ENCODE peak calls at places on chromosomes 4 and X, in ten cellular contexts. One of them, this sample, is unnamed.

GRCh38 chr4:8507251-8507570 is 66.6 kb downstream of the TRMT44 start:
- DNase-seq in stimulated activated CD4-positive, alpha-beta T cell treated with anti-CD3 and anti-CD28 coated beads, Interleukin-2, amount 100 ng/mL, for 48 hours: no peak
- DNase-seq in uterus: peak
- DNase-seq in hippocampal formation: no peak
- DNase-seq in stromal cell of bone marrow: no peak
- DNase-seq in fibroblast of mammary gland: peak
- DNase-seq in dorsolateral prefrontal cortex: peak
- DNase-seq in naive B cell: no peak
- DNase-seq in lung microvascular endothelial cell: no peak
- DNase-seq in stimulated activated naive CD4-positive, alpha-beta T cell: no peak
- DNase-seq in this sample: no peak

GRCh38 chr4:176052744-176053143 is 12.9 kb upstream of the WDR17 start:
- DNase-seq in fibroblast of mammary gland: no peak
- DNase-seq in lung microvascular endothelial cell: no peak
- DNase-seq in stromal cell of bone marrow: no peak
- DNase-seq in hippocampal formation: no peak
- DNase-seq in stimulated activated naive CD4-positive, alpha-beta T cell: no peak
- DNase-seq in dorsolateral prefrontal cortex: no peak
- DNase-seq in naive B cell: peak
- DNase-seq in stimulated activated CD4-positive, alpha-beta T cell treated with anti-CD3 and anti-CD28 coated beads, Interleukin-2, amount 100 ng/mL, for 48 hours: no peak
- DNase-seq in uterus: no peak
- DNase-seq in this sample: no peak

GRCh38 chr4:94642561-94642866 is 115.2 kb upstream of the BMPR1B start:
- DNase-seq in uterus: no peak
- DNase-seq in fibroblast of mammary gland: peak
- DNase-seq in naive B cell: no peak
- DNase-seq in lung microvascular endothelial cell: no peak
- DNase-seq in stimulated activated CD4-positive, alpha-beta T cell treated with anti-CD3 and anti-CD28 coated beads, Interleukin-2, amount 100 ng/mL, for 48 hours: no peak
- DNase-seq in stromal cell of bone marrow: no peak
- DNase-seq in stimulated activated naive CD4-positive, alpha-beta T cell: no peak
- DNase-seq in hippocampal formation: no peak
- DNase-seq in dorsolateral prefrontal cortex: no peak
- DNase-seq in this sample: no peak

GRCh38 chrX:29071525-29071924 is 484.3 kb downstream of the IL1RAPL1 start:
- DNase-seq in dorsolateral prefrontal cortex: no peak
- DNase-seq in stromal cell of bone marrow: peak
- DNase-seq in hippocampal formation: no peak
- DNase-seq in stimulated activated CD4-positive, alpha-beta T cell treated with anti-CD3 and anti-CD28 coated beads, Interleukin-2, amount 100 ng/mL, for 48 hours: no peak
- DNase-seq in stimulated activated naive CD4-positive, alpha-beta T cell: no peak
- DNase-seq in fibroblast of mammary gland: peak
- DNase-seq in naive B cell: no peak
- DNase-seq in uterus: no peak
- DNase-seq in lung microvascular endothelial cell: no peak
- DNase-seq in this sample: no peak

GRCh38 chrX:72001471-72001870 is 90.8 kb downstream of the NHSL2 start:
- DNase-seq in naive B cell: no peak
- DNase-seq in hippocampal formation: no peak
- DNase-seq in fibroblast of mammary gland: no peak
- DNase-seq in stimulated activated naive CD4-positive, alpha-beta T cell: no peak
- DNase-seq in lung microvascular endothelial cell: no peak
- DNase-seq in stromal cell of bone marrow: no peak
- DNase-seq in dorsolateral prefrontal cortex: no peak
- DNase-seq in stimulated activated CD4-positive, alpha-beta T cell treated with anti-CD3 and anti-CD28 coated beads, Interleukin-2, amount 100 ng/mL, for 48 hours: no peak
- DNase-seq in uterus: no peak
- DNase-seq in this sample: no peak

GRCh38 chr4:139279723-139280620 is at the start of gene MGARP:
- DNase-seq in stromal cell of bone marrow: no peak
- DNase-seq in uterus: peak
- DNase-seq in stimulated activated naive CD4-positive, alpha-beta T cell: peak
- DNase-seq in hippocampal formation: no peak
- DNase-seq in lung microvascular endothelial cell: peak
- DNase-seq in dorsolateral prefrontal cortex: peak
- DNase-seq in fibroblast of mammary gland: peak
- DNase-seq in naive B cell: no peak
- DNase-seq in stimulated activated CD4-positive, alpha-beta T cell treated with anti-CD3 and anti-CD28 coated beads, Interleukin-2, amount 100 ng/mL, for 48 hours: peak
- DNase-seq in this sample: no peak

GRCh38 chrX:55312655-55313054 is 47.9 kb upstream of the PAGE3 start:
- DNase-seq in naive B cell: no peak
- DNase-seq in hippocampal formation: no peak
- DNase-seq in dorsolateral prefrontal cortex: no peak
- DNase-seq in fibroblast of mammary gland: no peak
- DNase-seq in stimulated activated CD4-positive, alpha-beta T cell treated with anti-CD3 and anti-CD28 coated beads, Interleukin-2, amount 100 ng/mL, for 48 hours: no peak
- DNase-seq in stimulated activated naive CD4-positive, alpha-beta T cell: no peak
- DNase-seq in lung microvascular endothelial cell: no peak
- DNase-seq in stromal cell of bone marrow: no peak
- DNase-seq in uterus: no peak
- DNase-seq in this sample: no peak

GRCh38 chr4:150082241-150082640 is 4.0 kb downstream of the DCLK2 start:
- DNase-seq in uterus: no peak
- DNase-seq in fibroblast of mammary gland: no peak
- DNase-seq in stimulated activated naive CD4-positive, alpha-beta T cell: no peak
- DNase-seq in hippocampal formation: no peak
- DNase-seq in stromal cell of bone marrow: no peak
- DNase-seq in stimulated activated CD4-positive, alpha-beta T cell treated with anti-CD3 and anti-CD28 coated beads, Interleukin-2, amount 100 ng/mL, for 48 hours: no peak
- DNase-seq in lung microvascular endothelial cell: no peak
- DNase-seq in naive B cell: no peak
- DNase-seq in dorsolateral prefrontal cortex: no peak
- DNase-seq in this sample: no peak

GRCh38 chr4:184575306-184575705 is 73.9 kb downstream of the CASP3 start:
- DNase-seq in naive B cell: no peak
- DNase-seq in hippocampal formation: no peak
- DNase-seq in stimulated activated CD4-positive, alpha-beta T cell treated with anti-CD3 and anti-CD28 coated beads, Interleukin-2, amount 100 ng/mL, for 48 hours: no peak
- DNase-seq in stromal cell of bone marrow: no peak
- DNase-seq in fibroblast of mammary gland: no peak
- DNase-seq in stimulated activated naive CD4-positive, alpha-beta T cell: no peak
- DNase-seq in uterus: no peak
- DNase-seq in dorsolateral prefrontal cortex: no peak
- DNase-seq in lung microvascular endothelial cell: no peak
- DNase-seq in this sample: no peak

GRCh38 chrX:17470136-17470535 is 95.1 kb downstream of the NHS start:
- DNase-seq in fibroblast of mammary gland: peak
- DNase-seq in naive B cell: no peak
- DNase-seq in stromal cell of bone marrow: no peak
- DNase-seq in stimulated activated CD4-positive, alpha-beta T cell treated with anti-CD3 and anti-CD28 coated beads, Interleukin-2, amount 100 ng/mL, for 48 hours: no peak
- DNase-seq in hippocampal formation: no peak
- DNase-seq in lung microvascular endothelial cell: no peak
- DNase-seq in uterus: no peak
- DNase-seq in stimulated activated naive CD4-positive, alpha-beta T cell: no peak
- DNase-seq in dorsolateral prefrontal cortex: no peak
- DNase-seq in this sample: no peak

GRCh38 chrX:97524997-97525396 is 641.3 kb downstream of the RPA4 start:
- DNase-seq in fibroblast of mammary gland: no peak
- DNase-seq in uterus: no peak
- DNase-seq in stimulated activated CD4-positive, alpha-beta T cell treated with anti-CD3 and anti-CD28 coated beads, Interleukin-2, amount 100 ng/mL, for 48 hours: no peak
- DNase-seq in lung microvascular endothelial cell: peak
- DNase-seq in stimulated activated naive CD4-positive, alpha-beta T cell: no peak
- DNase-seq in naive B cell: no peak
- DNase-seq in stromal cell of bone marrow: no peak
- DNase-seq in dorsolateral prefrontal cortex: no peak
- DNase-seq in hippocampal formation: no peak
- DNase-seq in this sample: no peak

GRCh38 chr4:1879491-1879890 is 8.3 kb downstream of the NSD2 start:
- DNase-seq in stimulated activated CD4-positive, alpha-beta T cell treated with anti-CD3 and anti-CD28 coated beads, Interleukin-2, amount 100 ng/mL, for 48 hours: no peak
- DNase-seq in naive B cell: no peak
- DNase-seq in fibroblast of mammary gland: peak
- DNase-seq in dorsolateral prefrontal cortex: no peak
- DNase-seq in hippocampal formation: no peak
- DNase-seq in uterus: no peak
- DNase-seq in lung microvascular endothelial cell: no peak
- DNase-seq in stromal cell of bone marrow: no peak
- DNase-seq in stimulated activated naive CD4-positive, alpha-beta T cell: no peak
- DNase-seq in this sample: no peak

GRCh38 chrX:53684415-53685192 is 1.9 kb downstream of the HUWE1 start:
- DNase-seq in stimulated activated naive CD4-positive, alpha-beta T cell: no peak
- DNase-seq in hippocampal formation: no peak
- DNase-seq in stromal cell of bone marrow: no peak
- DNase-seq in fibroblast of mammary gland: no peak
- DNase-seq in uterus: no peak
- DNase-seq in naive B cell: no peak
- DNase-seq in lung microvascular endothelial cell: peak
- DNase-seq in dorsolateral prefrontal cortex: no peak
- DNase-seq in stimulated activated CD4-positive, alpha-beta T cell treated with anti-CD3 and anti-CD28 coated beads, Interleukin-2, amount 100 ng/mL, for 48 hours: no peak
- DNase-seq in this sample: no peak

GRCh38 chr4:102736636-102737549 is 23.9 kb downstream of the MANBA start:
- DNase-seq in lung microvascular endothelial cell: no peak
- DNase-seq in dorsolateral prefrontal cortex: no peak
- DNase-seq in hippocampal formation: no peak
- DNase-seq in fibroblast of mammary gland: no peak
- DNase-seq in stromal cell of bone marrow: no peak
- DNase-seq in stimulated activated CD4-positive, alpha-beta T cell treated with anti-CD3 and anti-CD28 coated beads, Interleukin-2, amount 100 ng/mL, for 48 hours: no peak
- DNase-seq in uterus: no peak
- DNase-seq in naive B cell: no peak
- DNase-seq in stimulated activated naive CD4-positive, alpha-beta T cell: no peak
- DNase-seq in this sample: no peak

GRCh38 chr4:122588453-122589238 is 32.2 kb downstream of the IL21 start:
- DNase-seq in uterus: no peak
- DNase-seq in stimulated activated naive CD4-positive, alpha-beta T cell: no peak
- DNase-seq in fibroblast of mammary gland: peak
- DNase-seq in stromal cell of bone marrow: no peak
- DNase-seq in dorsolateral prefrontal cortex: no peak
- DNase-seq in naive B cell: no peak
- DNase-seq in hippocampal formation: no peak
- DNase-seq in stimulated activated CD4-positive, alpha-beta T cell treated with anti-CD3 and anti-CD28 coated beads, Interleukin-2, amount 100 ng/mL, for 48 hours: no peak
- DNase-seq in lung microvascular endothelial cell: no peak
- DNase-seq in this sample: no peak

GRCh38 chr4:5706486-5707290 is 1.7 kb downstream of the EVC2 start:
- DNase-seq in lung microvascular endothelial cell: no peak
- DNase-seq in fibroblast of mammary gland: no peak
- DNase-seq in stimulated activated naive CD4-positive, alpha-beta T cell: no peak
- DNase-seq in stimulated activated CD4-positive, alpha-beta T cell treated with anti-CD3 and anti-CD28 coated beads, Interleukin-2, amount 100 ng/mL, for 48 hours: no peak
- DNase-seq in naive B cell: no peak
- DNase-seq in stromal cell of bone marrow: no peak
- DNase-seq in uterus: no peak
- DNase-seq in dorsolateral prefrontal cortex: no peak
- DNase-seq in hippocampal formation: no peak
- DNase-seq in this sample: no peak

GRCh38 chrX:33726281-33727160 is 405.6 kb downstream of the FAM47A start:
- DNase-seq in stromal cell of bone marrow: no peak
- DNase-seq in fibroblast of mammary gland: no peak
- DNase-seq in stimulated activated CD4-positive, alpha-beta T cell treated with anti-CD3 and anti-CD28 coated beads, Interleukin-2, amount 100 ng/mL, for 48 hours: no peak
- DNase-seq in uterus: peak
- DNase-seq in hippocampal formation: no peak
- DNase-seq in naive B cell: no peak
- DNase-seq in stimulated activated naive CD4-positive, alpha-beta T cell: no peak
- DNase-seq in dorsolateral prefrontal cortex: peak
- DNase-seq in lung microvascular endothelial cell: no peak
- DNase-seq in this sample: no peak

GRCh38 chrX:65407157-65407626 is 127.4 kb downstream of the LAS1L start:
- DNase-seq in naive B cell: peak
- DNase-seq in stimulated activated CD4-positive, alpha-beta T cell treated with anti-CD3 and anti-CD28 coated beads, Interleukin-2, amount 100 ng/mL, for 48 hours: no peak
- DNase-seq in hippocampal formation: no peak
- DNase-seq in dorsolateral prefrontal cortex: no peak
- DNase-seq in lung microvascular endothelial cell: no peak
- DNase-seq in fibroblast of mammary gland: no peak
- DNase-seq in stromal cell of bone marrow: no peak
- DNase-seq in stimulated activated naive CD4-positive, alpha-beta T cell: no peak
- DNase-seq in uterus: no peak
- DNase-seq in this sample: no peak

GRCh38 chrX:155880586-155881157 is 473 bp upstream of the VAMP7 start:
- DNase-seq in naive B cell: no peak
- DNase-seq in dorsolateral prefrontal cortex: no peak
- DNase-seq in stromal cell of bone marrow: no peak
- DNase-seq in fibroblast of mammary gland: no peak
- DNase-seq in stimulated activated naive CD4-positive, alpha-beta T cell: no peak
- DNase-seq in uterus: no peak
- DNase-seq in stimulated activated CD4-positive, alpha-beta T cell treated with anti-CD3 and anti-CD28 coated beads, Interleukin-2, amount 100 ng/mL, for 48 hours: no peak
- DNase-seq in hippocampal formation: no peak
- DNase-seq in lung microvascular endothelial cell: peak
- DNase-seq in this sample: no peak

GRCh38 chr4:61201562-61202099 is 1.5 kb downstream of the ADGRL3 start:
- DNase-seq in lung microvascular endothelial cell: no peak
- DNase-seq in naive B cell: no peak
- DNase-seq in fibroblast of mammary gland: no peak
- DNase-seq in uterus: peak
- DNase-seq in stromal cell of bone marrow: no peak
- DNase-seq in dorsolateral prefrontal cortex: peak
- DNase-seq in hippocampal formation: no peak
- DNase-seq in stimulated activated CD4-positive, alpha-beta T cell treated with anti-CD3 and anti-CD28 coated beads, Interleukin-2, amount 100 ng/mL, for 48 hours: no peak
- DNase-seq in stimulated activated naive CD4-positive, alpha-beta T cell: no peak
- DNase-seq in this sample: peak

GRCh38 chr4:54274264-54274663 is 45.2 kb downstream of the PDGFRA start:
- DNase-seq in hippocampal formation: no peak
- DNase-seq in dorsolateral prefrontal cortex: no peak
- DNase-seq in stimulated activated CD4-positive, alpha-beta T cell treated with anti-CD3 and anti-CD28 coated beads, Interleukin-2, amount 100 ng/mL, for 48 hours: no peak
- DNase-seq in naive B cell: no peak
- DNase-seq in fibroblast of mammary gland: no peak
- DNase-seq in uterus: no peak
- DNase-seq in lung microvascular endothelial cell: no peak
- DNase-seq in stimulated activated naive CD4-positive, alpha-beta T cell: no peak
- DNase-seq in stromal cell of bone marrow: no peak
- DNase-seq in this sample: no peak

GRCh38 chr4:140943486-140943885 is 187.3 kb upstream of the TBC1D9 start:
- DNase-seq in naive B cell: no peak
- DNase-seq in stromal cell of bone marrow: no peak
- DNase-seq in stimulated activated CD4-positive, alpha-beta T cell treated with anti-CD3 and anti-CD28 coated beads, Interleukin-2, amount 100 ng/mL, for 48 hours: no peak
- DNase-seq in dorsolateral prefrontal cortex: no peak
- DNase-seq in uterus: no peak
- DNase-seq in hippocampal formation: no peak
- DNase-seq in lung microvascular endothelial cell: peak
- DNase-seq in fibroblast of mammary gland: peak
- DNase-seq in stimulated activated naive CD4-positive, alpha-beta T cell: no peak
- DNase-seq in this sample: no peak

GRCh38 chr4:155426953-155427352 is 50.2 kb upstream of the MAP9 start:
- DNase-seq in dorsolateral prefrontal cortex: no peak
- DNase-seq in stromal cell of bone marrow: no peak
- DNase-seq in fibroblast of mammary gland: no peak
- DNase-seq in hippocampal formation: no peak
- DNase-seq in stimulated activated naive CD4-positive, alpha-beta T cell: no peak
- DNase-seq in uterus: no peak
- DNase-seq in stimulated activated CD4-positive, alpha-beta T cell treated with anti-CD3 and anti-CD28 coated beads, Interleukin-2, amount 100 ng/mL, for 48 hours: no peak
- DNase-seq in naive B cell: no peak
- DNase-seq in lung microvascular endothelial cell: no peak
- DNase-seq in this sample: no peak

GRCh38 chr4:3416270-3416669 is 25.5 kb upstream of the HGFAC start:
- DNase-seq in stromal cell of bone marrow: no peak
- DNase-seq in naive B cell: no peak
- DNase-seq in fibroblast of mammary gland: no peak
- DNase-seq in uterus: no peak
- DNase-seq in hippocampal formation: no peak
- DNase-seq in stimulated activated CD4-positive, alpha-beta T cell treated with anti-CD3 and anti-CD28 coated beads, Interleukin-2, amount 100 ng/mL, for 48 hours: no peak
- DNase-seq in stimulated activated naive CD4-positive, alpha-beta T cell: no peak
- DNase-seq in lung microvascular endothelial cell: no peak
- DNase-seq in dorsolateral prefrontal cortex: no peak
- DNase-seq in this sample: no peak

GRCh38 chr4:185004562-185005208 is 13.6 kb upstream of the HELT start:
- DNase-seq in lung microvascular endothelial cell: no peak
- DNase-seq in stromal cell of bone marrow: no peak
- DNase-seq in dorsolateral prefrontal cortex: no peak
- DNase-seq in stimulated activated naive CD4-positive, alpha-beta T cell: no peak
- DNase-seq in uterus: no peak
- DNase-seq in hippocampal formation: no peak
- DNase-seq in fibroblast of mammary gland: no peak
- DNase-seq in naive B cell: no peak
- DNase-seq in stimulated activated CD4-positive, alpha-beta T cell treated with anti-CD3 and anti-CD28 coated beads, Interleukin-2, amount 100 ng/mL, for 48 hours: no peak
- DNase-seq in this sample: peak

GRCh38 chrX:23524467-23524866 is 142.8 kb upstream of the PRDX4 start:
- DNase-seq in stromal cell of bone marrow: no peak
- DNase-seq in stimulated activated CD4-positive, alpha-beta T cell treated with anti-CD3 and anti-CD28 coated beads, Interleukin-2, amount 100 ng/mL, for 48 hours: no peak
- DNase-seq in hippocampal formation: no peak
- DNase-seq in dorsolateral prefrontal cortex: no peak
- DNase-seq in stimulated activated naive CD4-positive, alpha-beta T cell: no peak
- DNase-seq in uterus: no peak
- DNase-seq in lung microvascular endothelial cell: no peak
- DNase-seq in naive B cell: no peak
- DNase-seq in fibroblast of mammary gland: no peak
- DNase-seq in this sample: no peak

This sample was measured in substantia nigra.